ENCODE peak calls at places on chromosomes 7 and 10, in seven cellular contexts. H, G, S, M, P, B and C are unnamed samples. For H3K4me1, the result is how much of the 10 kb centered on the place peaks cover.

GRCh38 chr10:56255298-56255697 is 105.8 kb downstream of the ZWINT start:
- DNase-seq in P (no peak), H (no peak), B (no peak), M (no peak), G (no peak), S (no peak), C (no peak)

GRCh38 chr7:21338728-21339164 is 89.1 kb upstream of the SP4 start:
- DNase-seq in B (no peak), H (no peak), P (no peak), M (no peak), G (no peak), S (no peak), C (no peak)

GRCh38 chr10:30967654-30968421 is 63.8 kb downstream of the ZNF438 start:
- DNase-seq in B (no peak), P (no peak), H (no peak), M (no peak), G (no peak), S (no peak), C (no peak)

GRCh38 chr7:101731502-101732084 is 85.8 kb upstream of the CUX1 start:
- DNase-seq in S (no peak), H (no peak), P (no peak), B (no peak), M (no peak), G (no peak), C (peak)

GRCh38 chr7:55185941-55186609 is 167.3 kb downstream of the EGFR start:
- DNase-seq in G (no peak), B (no peak), P (peak), H (peak), M (peak), S (no peak), C (no peak)

GRCh38 chr10:56231436-56231835 is 129.6 kb downstream of the ZWINT start:
- DNase-seq in G (no peak), H (no peak), P (no peak), M (peak), B (no peak), S (no peak), C (no peak)

GRCh38 chr7:105487559-105488218 is 34.4 kb downstream of the PUS7 start:
- DNase-seq in M (peak), P (peak), G (no peak), S (peak), H (peak), B (no peak), C (no peak)

GRCh38 chr10:71638087-71638576 is 81.4 kb downstream of the C10orf105 start:
- DNase-seq in M (no peak), S (no peak), P (no peak), G (peak), B (no peak), H (no peak), C (no peak)

GRCh38 chr7:66768865-66769832 is 28.6 kb downstream of the RABGEF1 start:
- DNase-seq in S (no peak), G (no peak), B (no peak), M (no peak), H (peak), P (no peak), C (no peak)

GRCh38 chr10:125120046-125120710 is 40.2 kb downstream of the CTBP2 start:
- DNase-seq in P (no peak), H (peak), S (no peak), M (peak), G (peak), B (no peak), C (no peak)

GRCh38 chr10:44873156-44873555 is 38.0 kb upstream of the TMEM72 start:
- DNase-seq in H (peak), B (no peak), M (no peak), P (no peak), S (no peak), G (no peak), C (no peak)

GRCh38 chr7:148436135-148436534 is 154.4 kb upstream of the C7orf33 start:
- DNase-seq in P (no peak), M (no peak), G (no peak), S (no peak), H (no peak), B (no peak), C (no peak)

GRCh38 chr10:29878492-29878891 is 180.9 kb downstream of the JCAD start:
- DNase-seq in S (no peak), M (no peak), H (no peak), P (no peak), B (no peak), G (no peak), C (no peak)

GRCh38 chr7:44277851-44278250 is 47.5 kb downstream of the CAMK2B start:
- DNase-seq in S (no peak), G (peak), P (no peak), M (no peak), H (peak), B (no peak), C (peak)

GRCh38 chr10:104835422-104835821 is 194.3 kb downstream of the SORCS3 start:
- DNase-seq in M (no peak), B (no peak), P (no peak), S (no peak), H (no peak), G (no peak), C (no peak)

GRCh38 chr10:95864906-95865813 is 42.6 kb upstream of the CC2D2B start:
- DNase-seq in S (peak), G (no peak), P (no peak), B (peak), H (peak), M (peak), C (peak)

GRCh38 chr10:74322141-74322540 is 171.1 kb downstream of the ADK start:
- DNase-seq in S (no peak), B (no peak), M (no peak), P (no peak), H (no peak), G (no peak), C (no peak)

GRCh38 chr7:124856299-124856888 is 73.2 kb downstream of the POT1 start:
- DNase-seq in G (no peak), M (peak), H (peak), S (peak), P (no peak), B (no peak), C (no peak)

GRCh38 chr7:129989466-129989865 is 36.7 kb upstream of the UBE2H start:
- DNase-seq in M (no peak), G (no peak), H (no peak), S (peak), B (no peak), P (no peak), C (no peak)

GRCh38 chr7:67343566-67343965 is 346.9 kb downstream of the TYW1 start:
- DNase-seq in H (no peak), M (no peak), P (peak), G (no peak), B (no peak), S (no peak), C (no peak)

GRCh38 chr7:107503667-107504066 is 33.8 kb downstream of the GPR22 start:
- DNase-seq in G (no peak), B (no peak), S (no peak), M (no peak), P (no peak), H (peak), C (no peak)

GRCh38 chr10:103544657-103545310 is 51.3 kb downstream of the NEURL1 start:
- DNase-seq in B (no peak), H (no peak), P (no peak), G (no peak), S (no peak), M (no peak), C (no peak)

GRCh38 chr7:116249969-116250553 is 39.7 kb downstream of the TES start:
- DNase-seq in S (peak), M (peak), P (no peak), G (no peak), B (peak), H (peak), C (no peak)

GRCh38 chr7:144842377-144842851 is 6.6 kb upstream of the TPK1 start:
- DNase-seq in S (peak), P (no peak), H (no peak), B (peak), M (peak), G (peak), C (no peak)

GRCh38 chr7:151867912-151868804 is 8.8 kb downstream of the PRKAG2 start:
- DNase-seq in B (peak), P (no peak), G (no peak), H (no peak), S (no peak), M (no peak), C (peak)

GRCh38 chr10:86756511-86757109 is at the start of gene BMPR1A:
- DNase-seq in H (peak), P (no peak), M (peak), S (no peak), G (no peak), B (peak), C (peak)

GRCh38 chr10:63591600-63592379 is 70.6 kb downstream of the REEP3 start:
- DNase-seq in P (no peak), G (no peak), H (no peak), M (no peak), B (no peak), S (no peak), C (no peak)

GRCh38 chr10:392705-393037 is 257.4 kb downstream of the ZMYND11 start:
- DNase-seq in H (no peak), M (no peak), P (no peak), B (no peak), S (no peak), G (no peak), C (no peak)

GRCh38 chr10:2111936-2112335 is 374.6 kb upstream of the ADARB2 start:
- DNase-seq in G (no peak), P (peak), B (no peak), M (peak), H (no peak), S (no peak), C (no peak)

GRCh38 chr7:12649348-12649747 is 38.1 kb upstream of the ARL4A start:
- DNase-seq in G (no peak), H (no peak), M (no peak), S (no peak), B (no peak), P (no peak), C (no peak)

GRCh38 chr7:133563196-133563707 is 310.4 kb downstream of the EXOC4 start:
- DNase-seq in G (no peak), B (no peak), H (no peak), S (no peak), M (no peak), P (no peak), C (no peak)

GRCh38 chr10:86255405-86256251 is 111.0 kb downstream of the GRID1 start:
- DNase-seq in G (no peak), P (peak), S (no peak), B (no peak), M (no peak), H (no peak), C (no peak)

GRCh38 chr10:30819306-30820190 is 190.0 kb upstream of the LYZL2 start:
- DNase-seq in B (no peak), P (no peak), S (no peak), M (no peak), G (no peak), H (peak), C (peak)

GRCh38 chr7:79984210-79984609 is 150.4 kb upstream of the GNAI1 start:
- DNase-seq in H (peak), M (no peak), G (no peak), B (no peak), S (no peak), P (no peak), C (no peak)

GRCh38 chr10:86662186-86663045 is 5.9 kb upstream of the LDB3 start:
- DNase-seq in G (peak), M (no peak), H (no peak), S (no peak), P (no peak), B (no peak), C (no peak)

GRCh38 chr7:116601426-116601825 is 70.6 kb upstream of the MET start:
- DNase-seq in P (no peak), B (no peak), G (no peak), H (no peak), M (no peak), S (peak), C (no peak)

GRCh38 chr7:27191081-27191715 is 6.2 kb upstream of the HOXA11 start:
- DNase-seq in S (no peak), M (no peak), H (no peak), G (peak), P (peak), B (no peak), C (no peak)
- H3K4me1 ChIP-seq in S (under half), M (under half), H (under half), G (under half), P (half or more), B (under half), C (under half)

GRCh38 chr10:6165221-6165725 is 37.5 kb upstream of the PFKFB3 start:
- DNase-seq in M (no peak), S (no peak), H (no peak), P (no peak), B (no peak), G (no peak), C (no peak)
- H3K4me1 ChIP-seq in M (under half), S (under half), H (under half), P (under half), B (under half), G (under half), C (under half)

GRCh38 chr10:114519756-114520288 is 115.5 kb upstream of the AFAP1L2 start:
- DNase-seq in M (peak), B (no peak), P (no peak), G (no peak), H (no peak), S (no peak), C (no peak)

GRCh38 chr10:114521250-114521649 is 116.9 kb upstream of the AFAP1L2 start:
- DNase-seq in H (no peak), S (no peak), M (no peak), G (no peak), P (no peak), B (no peak), C (no peak)

GRCh38 chr10:114519306-114519669 is 115.0 kb upstream of the AFAP1L2 start:
- DNase-seq in H (no peak), B (peak), S (no peak), P (no peak), M (peak), G (peak), C (no peak)

GRCh38 chr10:114518401-114519305 is 114.4 kb upstream of the AFAP1L2 start:
- DNase-seq in B (no peak), G (no peak), H (peak), P (no peak), S (no peak), M (peak), C (peak)

DNA sequence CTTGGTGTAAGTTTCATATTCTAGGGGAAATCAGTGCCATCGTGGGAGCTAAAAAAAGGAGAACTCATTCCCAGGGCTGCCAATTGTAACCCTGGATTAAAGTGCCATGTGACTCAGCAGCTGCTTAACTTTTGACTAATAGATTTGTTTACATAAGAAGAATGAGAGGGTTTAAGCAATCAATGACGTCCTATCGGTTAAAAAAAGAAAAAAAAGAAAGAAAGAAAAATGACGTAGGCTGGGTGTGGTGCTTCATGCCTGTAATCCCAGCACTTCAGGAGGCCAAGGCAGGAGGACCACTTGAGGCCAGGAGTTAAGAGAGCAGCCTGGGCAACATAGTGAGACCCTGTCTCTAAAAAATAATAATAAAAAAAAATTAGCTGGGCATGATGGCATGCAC is 116.2 kb upstream of the AFAP1L2 start:
- DNase-seq in S (no peak), B (peak), M (peak), G (no peak), P (no peak), H (peak), C (no peak)
- H3K4me1 ChIP-seq in S (under half), B (under half), M (half or more), G (half or more), P (under half), H (under half), C (half or more)

GRCh38 chr7:158864507-158864820 is 8.1 kb downstream of the DYNC2I1 start:
- DNase-seq in M (no peak), P (no peak), H (no peak), G (no peak), S (no peak), B (no peak), C (no peak)

GRCh38 chr7:158864833-158865232 is 8.5 kb downstream of the DYNC2I1 start:
- DNase-seq in H (no peak), B (no peak), P (no peak), G (no peak), M (no peak), S (no peak), C (no peak)

GRCh38 chr7:158861936-158862704 is 5.8 kb downstream of the DYNC2I1 start:
- DNase-seq in G (no peak), P (no peak), H (no peak), B (no peak), M (no peak), S (no peak), C (no peak)

GRCh38 chr7:158865462-158865922 is 9.1 kb downstream of the DYNC2I1 start:
- DNase-seq in B (no peak), G (peak), P (no peak), H (no peak), S (no peak), M (no peak), C (no peak)

GRCh38 chr7:158863611-158864506 is 7.5 kb downstream of the DYNC2I1 start:
- DNase-seq in P (peak), M (peak), B (peak), H (peak), S (no peak), G (peak), C (peak)
- H3K4me1 ChIP-seq in P (under half), M (under half), B (under half), H (under half), S (under half), G (under half), C (under half)

GRCh38 chr10:35331894-35332640 is 4.2 kb upstream of the CCNY start:
- DNase-seq in G (no peak), H (peak), B (peak), P (no peak), M (peak), S (no peak), C (peak)
- H3K4me1 ChIP-seq in G (under half), H (under half), B (under half), P (half or more), M (half or more), S (under half), C (under half)

GRCh38 chr7:1068013-1068412 is 19.9 kb upstream of the GPER1 start:
- DNase-seq in S (no peak), H (no peak), M (no peak), G (no peak), B (no peak), P (no peak), C (no peak)

GRCh38 chr7:1062296-1063294 is 18.2 kb downstream of the GPR146 start:
- DNase-seq in B (no peak), M (no peak), G (no peak), H (no peak), S (no peak), P (no peak), C (no peak)

GRCh38 chr7:1063361-1063760 is 19.0 kb downstream of the GPR146 start:
- DNase-seq in H (no peak), G (no peak), B (no peak), S (no peak), P (no peak), M (no peak), C (no peak)

GRCh38 chr7:1064581-1064980 is 20.2 kb downstream of the GPR146 start:
- DNase-seq in P (no peak), H (no peak), M (no peak), G (no peak), B (no peak), S (no peak), C (no peak)

GRCh38 chr7:1065263-1066260 is 21.2 kb downstream of the GPR146 start:
- DNase-seq in P (peak), G (peak), M (peak), S (peak), B (peak), H (peak), C (peak)
- H3K4me1 ChIP-seq in P (under half), G (under half), M (under half), S (under half), B (under half), H (under half), C (under half)